ENCODE peak calls at places on chromosomes 12 and 14, in ten cellular contexts. S is bronchial epithelial cell; E is activated CD8-positive, alpha-beta T cell treated with anti-CD3 and anti-CD28 coated beads for 36 hours; D is CD8-positive, alpha-beta T cell; U is body of pancreas; I is thyroid gland; N is fibroblast of lung; B is foreskin fibroblast; M is fibroblast of the aortic adventitia; Q is OCI-LY7. Z is an unnamed sample.
A peak's percentile ranks its signal among the peaks of the same experiment; 100 is the strongest.

GRCh38 chr12:57992001-57992400 is 50.6 kb downstream of the ATP23 start:
- DNase-seq in S (no peak), E (no peak), D (no peak), U (no peak), I (no peak), N (no peak), B (no peak), M (no peak), Q (no peak), Z (no peak)

GRCh38 chr12:26121841-26122680 is 2.8 kb downstream of the BHLHE41 start:
- DNase-seq in S (no peak), E (peak; percentile 33), D (peak; percentile 22), U (peak; percentile 37), I (peak; percentile 17), N (peak; percentile 44), B (peak; percentile 64), M (peak; percentile 20), Q (peak; percentile 3), Z (no peak)

GRCh38 chr12:71504471-71504852 is 64.9 kb downstream of the LGR5 start:
- DNase-seq in S (no peak), E (no peak), D (no peak), U (no peak), I (no peak), N (no peak), B (no peak), M (no peak), Q (no peak), Z (no peak)

GRCh38 chr14:105879867-105880561 is 353.6 kb downstream of the TMEM121 start:
- DNase-seq in S (no peak), E (no peak), D (peak; percentile 17), U (no peak), I (no peak), N (no peak), B (no peak), M (no peak), Q (no peak), Z (no peak)

GRCh38 chr14:76917759-76918175 is 91.6 kb downstream of the LRRC74A start:
- DNase-seq in S (no peak), E (no peak), D (no peak), U (peak; percentile 73), I (peak; percentile 95), N (peak; percentile 21), B (peak; percentile 36), M (peak; percentile 19), Q (no peak), Z (no peak)

GRCh38 chr12:78645956-78646355 is 218.6 kb upstream of the SYT1 start:
- DNase-seq in S (peak; percentile 3), E (no peak), D (no peak), U (no peak), I (no peak), N (peak; percentile 13), B (peak; percentile 59), M (peak; percentile 25), Q (no peak), Z (peak; percentile 1)

GRCh38 chr12:93552427-93552826 is 20.0 kb upstream of the SOCS2 start:
- DNase-seq in S (no peak), E (no peak), D (no peak), U (no peak), I (no peak), N (no peak), B (no peak), M (no peak), Q (no peak), Z (no peak)

GRCh38 chr14:32897724-32898064 is 41.0 kb upstream of the NPAS3 start:
- DNase-seq in S (no peak), E (no peak), D (no peak), U (no peak), I (no peak), N (no peak), B (peak; percentile 3), M (no peak), Q (no peak), Z (no peak)

GRCh38 chr12:109648446-109648980 is 65.1 kb upstream of the FAM222A start:
- DNase-seq in S (no peak), E (no peak), D (no peak), U (no peak), I (no peak), N (no peak), B (no peak), M (no peak), Q (no peak), Z (no peak)

GRCh38 chr12:67650528-67651379 is 2.2 kb downstream of the DYRK2 start:
- DNase-seq in S (no peak), E (peak; percentile 24), D (no peak), U (peak; percentile 23), I (no peak), N (no peak), B (no peak), M (no peak), Q (peak; percentile 64), Z (no peak)

GRCh38 chr14:102914474-102915291 is 7.8 kb upstream of the AMN start:
- DNase-seq in S (no peak), E (no peak), D (peak; percentile 7), U (no peak), I (no peak), N (no peak), B (no peak), M (no peak), Q (peak; percentile 58), Z (no peak)

GRCh38 chr12:76030378-76031080 is 1.0 kb downstream of the PHLDA1 start:
- DNase-seq in S (no peak), E (peak; percentile 54), D (peak; percentile 51), U (peak; percentile 58), I (peak; percentile 51), N (peak; percentile 57), B (peak; percentile 59), M (peak; percentile 65), Q (peak; percentile 49), Z (no peak)

GRCh38 chr12:119020377-119021360 is 39.3 kb downstream of the SRRM4 start:
- DNase-seq in S (no peak), E (peak; percentile 38), D (no peak), U (peak; percentile 61), I (peak; percentile 32), N (no peak), B (no peak), M (no peak), Q (peak; percentile 2), Z (no peak)
- TF ChIP-seq CTCF in S (no peak), E (no peak), D (no peak), U (peak; percentile 54), I (no peak), N (no peak), B (no peak), M (no peak), Q (peak; percentile 76), Z (no peak)

DNA sequence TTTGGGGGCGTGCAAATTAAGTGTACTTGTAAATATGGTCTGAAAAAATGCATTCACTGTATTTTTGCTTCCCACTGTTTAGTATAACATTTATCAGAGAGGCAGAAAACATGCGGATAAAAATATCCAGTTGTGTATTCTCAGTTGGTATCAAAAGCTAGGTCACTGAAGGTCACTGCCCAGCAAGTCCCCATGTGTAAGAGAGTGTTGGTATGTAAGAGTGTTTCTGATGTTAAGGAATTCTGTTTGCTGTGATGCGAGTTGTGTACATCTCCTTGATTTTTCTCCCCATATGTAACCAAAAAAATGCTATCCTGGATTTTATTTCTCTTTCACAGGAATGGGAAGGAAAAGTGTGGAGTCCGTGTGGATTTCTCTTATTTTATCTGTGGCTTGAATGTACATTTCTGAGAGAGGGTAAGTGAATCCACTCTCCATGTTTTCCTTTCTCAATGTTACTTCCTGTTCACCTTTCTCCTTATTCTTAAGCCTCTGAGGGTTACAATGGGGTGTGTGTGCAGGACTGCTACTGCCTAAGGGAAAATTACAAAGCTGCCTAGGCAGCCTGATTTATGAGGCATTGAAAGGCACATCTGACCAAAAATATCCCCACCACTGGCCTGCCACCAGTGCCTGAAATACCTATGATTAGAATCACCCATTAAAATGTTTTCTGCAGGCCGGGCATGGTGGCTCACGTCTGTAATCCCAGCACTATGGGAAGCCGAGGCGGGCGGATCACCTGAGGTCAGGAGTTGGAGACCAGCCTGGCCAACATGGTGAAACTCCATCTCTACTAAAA is 97.9 kb upstream of the USP44 start:
- DNase-seq in S (peak; percentile 91), E (no peak), D (no peak), U (peak; percentile 66), I (no peak), N (peak; percentile 45), B (peak; percentile 91), M (peak; percentile 14), Q (no peak), Z (no peak)
- TF ChIP-seq CTCF in S (no peak), E (no peak), D (no peak), U (no peak), I (no peak), N (no peak), B (no peak), M (no peak), Q (no peak), Z (no peak)

GRCh38 chr12:100208834-100209233 is 8.2 kb downstream of the ACTR6 start:
- DNase-seq in S (no peak), E (no peak), D (no peak), U (no peak), I (no peak), N (no peak), B (no peak), M (no peak), Q (no peak), Z (no peak)
- TF ChIP-seq CTCF in S (no peak), E (no peak), D (no peak), U (no peak), I (no peak), N (no peak), B (no peak), M (no peak), Q (no peak), Z (no peak)

GRCh38 chr12:46790066-46790465 is 35.7 kb downstream of the SLC38A4 start:
- DNase-seq in S (no peak), E (no peak), D (no peak), U (no peak), I (no peak), N (no peak), B (no peak), M (no peak), Q (no peak), Z (no peak)

GRCh38 chr12:46794593-46795190 is 31.1 kb downstream of the SLC38A4 start:
- DNase-seq in S (no peak), E (peak; percentile 1), D (no peak), U (no peak), I (no peak), N (no peak), B (no peak), M (no peak), Q (no peak), Z (no peak)

GRCh38 chr12:46795988-46796387 is 29.8 kb downstream of the SLC38A4 start:
- DNase-seq in S (no peak), E (no peak), D (no peak), U (no peak), I (no peak), N (no peak), B (no peak), M (no peak), Q (no peak), Z (no peak)

GRCh38 chr12:46788247-46788887 is 37.4 kb downstream of the SLC38A4 start:
- DNase-seq in S (peak; percentile 92), E (no peak), D (no peak), U (peak; percentile 8), I (no peak), N (peak; percentile 25), B (peak; percentile 33), M (peak; percentile 6), Q (no peak), Z (no peak)

DNA sequence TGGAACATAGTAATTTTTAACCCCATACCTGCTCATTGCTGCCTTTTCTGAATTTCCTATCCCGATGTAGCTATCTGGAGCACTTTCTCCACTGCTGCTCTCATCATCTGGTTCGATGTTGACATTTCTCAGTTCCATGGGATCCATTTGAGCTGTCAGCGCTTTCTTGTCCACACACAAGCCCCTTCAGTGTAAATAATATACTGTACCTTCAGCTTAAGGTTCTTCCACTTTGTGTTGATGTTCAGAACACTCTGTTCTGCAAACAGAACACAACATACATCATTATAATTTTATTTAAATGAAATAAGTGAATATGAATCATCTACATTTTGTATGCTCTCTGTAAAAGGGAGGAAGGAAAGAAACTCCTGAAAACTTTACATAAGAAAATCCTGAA is 32.9 kb downstream of the SLC38A4 start:
- DNase-seq in S (no peak), E (no peak), D (no peak), U (no peak), I (no peak), N (no peak), B (no peak), M (no peak), Q (no peak), Z (no peak)
- TF ChIP-seq CTCF in S (no peak), E (no peak), D (no peak), U (no peak), I (no peak), N (no peak), B (no peak), M (no peak), Q (no peak), Z (no peak)

Z was measured in AG09319.